ENCODE peak calls at places on chromosomes 7 and 10, in eight cellular contexts. One of them, this sample, is unnamed.

GRCh38 chr10:72953687-72954086 is 919 bp downstream of the PLA2G12B start:
- DNase-seq in ELR: no peak
- DNase-seq in activated CD4-positive, alpha-beta T cell treated with anti-CD3 and anti-CD28 coated beads, Interleukin-2, amount 50 U/mL, for 1 hour: no peak
- DNase-seq in stimulated activated CD4-positive, alpha-beta T cell treated with anti-CD3 and anti-CD28 coated beads, Interleukin-1b, Interleukin-23, amount 100 ng/mL, for 1 hour: no peak
- DNase-seq in NCI-H345: peak; percentile 15
- DNase-seq in mammary epithelial cell: peak; percentile 2
- DNase-seq in pancreas: no peak
- DNase-seq in Peyer's patch: no peak
- DNase-seq in this sample: no peak

GRCh38 chr7:144842377-144842851 is 6.6 kb upstream of the TPK1 start:
- DNase-seq in NCI-H345: no peak
- DNase-seq in stimulated activated CD4-positive, alpha-beta T cell treated with anti-CD3 and anti-CD28 coated beads, Interleukin-1b, Interleukin-23, amount 100 ng/mL, for 1 hour: no peak
- DNase-seq in ELR: peak; percentile 20
- DNase-seq in mammary epithelial cell: peak; percentile 24
- DNase-seq in activated CD4-positive, alpha-beta T cell treated with anti-CD3 and anti-CD28 coated beads, Interleukin-2, amount 50 U/mL, for 1 hour: no peak
- DNase-seq in pancreas: no peak
- DNase-seq in Peyer's patch: peak; percentile 84
- DNase-seq in this sample: no peak

GRCh38 chr7:50649259-50649885 is 84.2 kb upstream of the DDC start:
- DNase-seq in pancreas: no peak
- DNase-seq in mammary epithelial cell: no peak
- DNase-seq in stimulated activated CD4-positive, alpha-beta T cell treated with anti-CD3 and anti-CD28 coated beads, Interleukin-1b, Interleukin-23, amount 100 ng/mL, for 1 hour: no peak
- DNase-seq in activated CD4-positive, alpha-beta T cell treated with anti-CD3 and anti-CD28 coated beads, Interleukin-2, amount 50 U/mL, for 1 hour: no peak
- DNase-seq in ELR: no peak
- DNase-seq in Peyer's patch: no peak
- DNase-seq in NCI-H345: no peak
- DNase-seq in this sample: no peak

GRCh38 chr10:62754963-62755362 is 49.6 kb upstream of the ADO start:
- DNase-seq in stimulated activated CD4-positive, alpha-beta T cell treated with anti-CD3 and anti-CD28 coated beads, Interleukin-1b, Interleukin-23, amount 100 ng/mL, for 1 hour: no peak
- DNase-seq in ELR: no peak
- DNase-seq in mammary epithelial cell: no peak
- DNase-seq in NCI-H345: no peak
- DNase-seq in activated CD4-positive, alpha-beta T cell treated with anti-CD3 and anti-CD28 coated beads, Interleukin-2, amount 50 U/mL, for 1 hour: no peak
- DNase-seq in pancreas: no peak
- DNase-seq in Peyer's patch: no peak
- DNase-seq in this sample: no peak

GRCh38 chr10:32938554-32939061 is 19.4 kb downstream of the ITGB1 start:
- DNase-seq in stimulated activated CD4-positive, alpha-beta T cell treated with anti-CD3 and anti-CD28 coated beads, Interleukin-1b, Interleukin-23, amount 100 ng/mL, for 1 hour: no peak
- DNase-seq in activated CD4-positive, alpha-beta T cell treated with anti-CD3 and anti-CD28 coated beads, Interleukin-2, amount 50 U/mL, for 1 hour: no peak
- DNase-seq in Peyer's patch: no peak
- DNase-seq in NCI-H345: peak; percentile 22
- DNase-seq in ELR: no peak
- DNase-seq in pancreas: no peak
- DNase-seq in mammary epithelial cell: peak; percentile 37
- DNase-seq in this sample: no peak

GRCh38 chr7:29980151-29980550 is 9.4 kb downstream of the SCRN1 start:
- DNase-seq in ELR: no peak
- DNase-seq in activated CD4-positive, alpha-beta T cell treated with anti-CD3 and anti-CD28 coated beads, Interleukin-2, amount 50 U/mL, for 1 hour: no peak
- DNase-seq in mammary epithelial cell: no peak
- DNase-seq in Peyer's patch: no peak
- DNase-seq in stimulated activated CD4-positive, alpha-beta T cell treated with anti-CD3 and anti-CD28 coated beads, Interleukin-1b, Interleukin-23, amount 100 ng/mL, for 1 hour: no peak
- DNase-seq in pancreas: no peak
- DNase-seq in NCI-H345: no peak
- DNase-seq in this sample: no peak

GRCh38 chr10:51156913-51157312 is 82.6 kb downstream of the PRKG1 start:
- DNase-seq in pancreas: no peak
- DNase-seq in Peyer's patch: no peak
- DNase-seq in ELR: peak; percentile 38
- DNase-seq in stimulated activated CD4-positive, alpha-beta T cell treated with anti-CD3 and anti-CD28 coated beads, Interleukin-1b, Interleukin-23, amount 100 ng/mL, for 1 hour: no peak
- DNase-seq in NCI-H345: no peak
- DNase-seq in mammary epithelial cell: peak; percentile 5
- DNase-seq in activated CD4-positive, alpha-beta T cell treated with anti-CD3 and anti-CD28 coated beads, Interleukin-2, amount 50 U/mL, for 1 hour: no peak
- DNase-seq in this sample: no peak

GRCh38 chr7:97009753-97010732 is 4.7 kb downstream of the DLX6 start:
- DNase-seq in pancreas: no peak
- DNase-seq in activated CD4-positive, alpha-beta T cell treated with anti-CD3 and anti-CD28 coated beads, Interleukin-2, amount 50 U/mL, for 1 hour: no peak
- DNase-seq in ELR: no peak
- DNase-seq in Peyer's patch: no peak
- DNase-seq in mammary epithelial cell: no peak
- DNase-seq in NCI-H345: no peak
- DNase-seq in stimulated activated CD4-positive, alpha-beta T cell treated with anti-CD3 and anti-CD28 coated beads, Interleukin-1b, Interleukin-23, amount 100 ng/mL, for 1 hour: no peak
- DNase-seq in this sample: no peak

GRCh38 chr7:45662018-45662417 is 87.8 kb downstream of the ADCY1 start:
- DNase-seq in mammary epithelial cell: no peak
- DNase-seq in pancreas: no peak
- DNase-seq in stimulated activated CD4-positive, alpha-beta T cell treated with anti-CD3 and anti-CD28 coated beads, Interleukin-1b, Interleukin-23, amount 100 ng/mL, for 1 hour: no peak
- DNase-seq in Peyer's patch: peak; percentile 28
- DNase-seq in ELR: no peak
- DNase-seq in activated CD4-positive, alpha-beta T cell treated with anti-CD3 and anti-CD28 coated beads, Interleukin-2, amount 50 U/mL, for 1 hour: no peak
- DNase-seq in NCI-H345: no peak
- DNase-seq in this sample: no peak

GRCh38 chr7:72405389-72405788 is 6.7 kb downstream of the CALN1 start:
- DNase-seq in mammary epithelial cell: peak; percentile 6
- DNase-seq in pancreas: no peak
- DNase-seq in ELR: no peak
- DNase-seq in Peyer's patch: no peak
- DNase-seq in activated CD4-positive, alpha-beta T cell treated with anti-CD3 and anti-CD28 coated beads, Interleukin-2, amount 50 U/mL, for 1 hour: no peak
- DNase-seq in stimulated activated CD4-positive, alpha-beta T cell treated with anti-CD3 and anti-CD28 coated beads, Interleukin-1b, Interleukin-23, amount 100 ng/mL, for 1 hour: no peak
- DNase-seq in NCI-H345: no peak
- DNase-seq in this sample: no peak

GRCh38 chr10:4315529-4315928 is 510.5 kb upstream of the AKR1E2 start:
- DNase-seq in activated CD4-positive, alpha-beta T cell treated with anti-CD3 and anti-CD28 coated beads, Interleukin-2, amount 50 U/mL, for 1 hour: no peak
- DNase-seq in mammary epithelial cell: no peak
- DNase-seq in stimulated activated CD4-positive, alpha-beta T cell treated with anti-CD3 and anti-CD28 coated beads, Interleukin-1b, Interleukin-23, amount 100 ng/mL, for 1 hour: no peak
- DNase-seq in pancreas: no peak
- DNase-seq in Peyer's patch: no peak
- DNase-seq in NCI-H345: no peak
- DNase-seq in ELR: peak; percentile 26
- DNase-seq in this sample: no peak

GRCh38 chr10:895324-895723 is 36.2 kb downstream of the LARP4B start:
- DNase-seq in ELR: no peak
- DNase-seq in Peyer's patch: no peak
- DNase-seq in NCI-H345: no peak
- DNase-seq in pancreas: no peak
- DNase-seq in activated CD4-positive, alpha-beta T cell treated with anti-CD3 and anti-CD28 coated beads, Interleukin-2, amount 50 U/mL, for 1 hour: no peak
- DNase-seq in mammary epithelial cell: no peak
- DNase-seq in stimulated activated CD4-positive, alpha-beta T cell treated with anti-CD3 and anti-CD28 coated beads, Interleukin-1b, Interleukin-23, amount 100 ng/mL, for 1 hour: no peak
- DNase-seq in this sample: no peak

GRCh38 chr7:151796091-151796870 is 80.6 kb downstream of the PRKAG2 start:
- DNase-seq in activated CD4-positive, alpha-beta T cell treated with anti-CD3 and anti-CD28 coated beads, Interleukin-2, amount 50 U/mL, for 1 hour: no peak
- DNase-seq in Peyer's patch: peak; percentile 83
- DNase-seq in NCI-H345: no peak
- DNase-seq in pancreas: peak; percentile 45
- DNase-seq in ELR: peak; percentile 86
- DNase-seq in stimulated activated CD4-positive, alpha-beta T cell treated with anti-CD3 and anti-CD28 coated beads, Interleukin-1b, Interleukin-23, amount 100 ng/mL, for 1 hour: no peak
- DNase-seq in mammary epithelial cell: peak; percentile 6
- DNase-seq in this sample: no peak

GRCh38 chr10:30241422-30242110 is 107.5 kb downstream of the MTPAP start:
- DNase-seq in mammary epithelial cell: no peak
- DNase-seq in activated CD4-positive, alpha-beta T cell treated with anti-CD3 and anti-CD28 coated beads, Interleukin-2, amount 50 U/mL, for 1 hour: no peak
- DNase-seq in pancreas: no peak
- DNase-seq in stimulated activated CD4-positive, alpha-beta T cell treated with anti-CD3 and anti-CD28 coated beads, Interleukin-1b, Interleukin-23, amount 100 ng/mL, for 1 hour: no peak
- DNase-seq in NCI-H345: no peak
- DNase-seq in Peyer's patch: no peak
- DNase-seq in ELR: no peak
- DNase-seq in this sample: no peak

GRCh38 chr7:77331938-77332695 is 84.0 kb downstream of the GSAP start:
- DNase-seq in pancreas: no peak
- DNase-seq in Peyer's patch: peak; percentile 78
- DNase-seq in ELR: peak; percentile 88
- DNase-seq in activated CD4-positive, alpha-beta T cell treated with anti-CD3 and anti-CD28 coated beads, Interleukin-2, amount 50 U/mL, for 1 hour: peak; percentile 9
- DNase-seq in NCI-H345: peak; percentile 75
- DNase-seq in mammary epithelial cell: peak; percentile 80
- DNase-seq in stimulated activated CD4-positive, alpha-beta T cell treated with anti-CD3 and anti-CD28 coated beads, Interleukin-1b, Interleukin-23, amount 100 ng/mL, for 1 hour: no peak
- DNase-seq in this sample: peak; percentile 11

GRCh38 chr10:101773923-101774588 is 1.9 kb downstream of the FGF8 start:
- DNase-seq in pancreas: no peak
- DNase-seq in ELR: no peak
- DNase-seq in Peyer's patch: no peak
- DNase-seq in activated CD4-positive, alpha-beta T cell treated with anti-CD3 and anti-CD28 coated beads, Interleukin-2, amount 50 U/mL, for 1 hour: no peak
- DNase-seq in mammary epithelial cell: no peak
- DNase-seq in NCI-H345: no peak
- DNase-seq in stimulated activated CD4-positive, alpha-beta T cell treated with anti-CD3 and anti-CD28 coated beads, Interleukin-1b, Interleukin-23, amount 100 ng/mL, for 1 hour: no peak
- DNase-seq in this sample: no peak

GRCh38 chr7:19080076-19080475 is 37.4 kb downstream of the TWIST1 start:
- DNase-seq in activated CD4-positive, alpha-beta T cell treated with anti-CD3 and anti-CD28 coated beads, Interleukin-2, amount 50 U/mL, for 1 hour: no peak
- DNase-seq in ELR: no peak
- DNase-seq in NCI-H345: no peak
- DNase-seq in pancreas: no peak
- DNase-seq in Peyer's patch: no peak
- DNase-seq in mammary epithelial cell: no peak
- DNase-seq in stimulated activated CD4-positive, alpha-beta T cell treated with anti-CD3 and anti-CD28 coated beads, Interleukin-1b, Interleukin-23, amount 100 ng/mL, for 1 hour: no peak
- DNase-seq in this sample: no peak

GRCh38 chr7:137342751-137343482 is 616 bp downstream of the PTN start:
- DNase-seq in activated CD4-positive, alpha-beta T cell treated with anti-CD3 and anti-CD28 coated beads, Interleukin-2, amount 50 U/mL, for 1 hour: no peak
- DNase-seq in ELR: no peak
- DNase-seq in pancreas: no peak
- DNase-seq in NCI-H345: peak; percentile 35
- DNase-seq in stimulated activated CD4-positive, alpha-beta T cell treated with anti-CD3 and anti-CD28 coated beads, Interleukin-1b, Interleukin-23, amount 100 ng/mL, for 1 hour: no peak
- DNase-seq in Peyer's patch: no peak
- DNase-seq in mammary epithelial cell: peak; percentile 31
- DNase-seq in this sample: no peak

GRCh38 chr10:53697038-53697437 is 924.5 kb upstream of the MBL2 start:
- DNase-seq in Peyer's patch: no peak
- DNase-seq in stimulated activated CD4-positive, alpha-beta T cell treated with anti-CD3 and anti-CD28 coated beads, Interleukin-1b, Interleukin-23, amount 100 ng/mL, for 1 hour: no peak
- DNase-seq in pancreas: no peak
- DNase-seq in activated CD4-positive, alpha-beta T cell treated with anti-CD3 and anti-CD28 coated beads, Interleukin-2, amount 50 U/mL, for 1 hour: no peak
- DNase-seq in ELR: peak; percentile 37
- DNase-seq in NCI-H345: no peak
- DNase-seq in mammary epithelial cell: peak; percentile 64
- DNase-seq in this sample: no peak

GRCh38 chr7:139647812-139648616 is 124.5 kb downstream of the CLEC2L start:
- DNase-seq in NCI-H345: no peak
- DNase-seq in mammary epithelial cell: no peak
- DNase-seq in Peyer's patch: no peak
- DNase-seq in activated CD4-positive, alpha-beta T cell treated with anti-CD3 and anti-CD28 coated beads, Interleukin-2, amount 50 U/mL, for 1 hour: no peak
- DNase-seq in pancreas: no peak
- DNase-seq in stimulated activated CD4-positive, alpha-beta T cell treated with anti-CD3 and anti-CD28 coated beads, Interleukin-1b, Interleukin-23, amount 100 ng/mL, for 1 hour: no peak
- DNase-seq in ELR: no peak
- DNase-seq in this sample: no peak

GRCh38 chr7:18225067-18225466 is 197.4 kb upstream of the PRPS1L1 start:
- DNase-seq in ELR: no peak
- DNase-seq in stimulated activated CD4-positive, alpha-beta T cell treated with anti-CD3 and anti-CD28 coated beads, Interleukin-1b, Interleukin-23, amount 100 ng/mL, for 1 hour: no peak
- DNase-seq in NCI-H345: no peak
- DNase-seq in pancreas: no peak
- DNase-seq in activated CD4-positive, alpha-beta T cell treated with anti-CD3 and anti-CD28 coated beads, Interleukin-2, amount 50 U/mL, for 1 hour: no peak
- DNase-seq in mammary epithelial cell: no peak
- DNase-seq in Peyer's patch: no peak
- DNase-seq in this sample: no peak

GRCh38 chr10:79178614-79179403 is 110.0 kb downstream of the ZMIZ1 start:
- DNase-seq in NCI-H345: peak; percentile 13
- DNase-seq in mammary epithelial cell: no peak
- DNase-seq in stimulated activated CD4-positive, alpha-beta T cell treated with anti-CD3 and anti-CD28 coated beads, Interleukin-1b, Interleukin-23, amount 100 ng/mL, for 1 hour: no peak
- DNase-seq in ELR: peak; percentile 66
- DNase-seq in Peyer's patch: no peak
- DNase-seq in pancreas: no peak
- DNase-seq in activated CD4-positive, alpha-beta T cell treated with anti-CD3 and anti-CD28 coated beads, Interleukin-2, amount 50 U/mL, for 1 hour: no peak
- DNase-seq in this sample: no peak

GRCh38 chr7:92421676-92422435 is 25.4 kb upstream of the GATAD1 start:
- DNase-seq in NCI-H345: peak; percentile 79
- DNase-seq in pancreas: no peak
- DNase-seq in Peyer's patch: no peak
- DNase-seq in mammary epithelial cell: no peak
- DNase-seq in ELR: no peak
- DNase-seq in activated CD4-positive, alpha-beta T cell treated with anti-CD3 and anti-CD28 coated beads, Interleukin-2, amount 50 U/mL, for 1 hour: no peak
- DNase-seq in stimulated activated CD4-positive, alpha-beta T cell treated with anti-CD3 and anti-CD28 coated beads, Interleukin-1b, Interleukin-23, amount 100 ng/mL, for 1 hour: no peak
- DNase-seq in this sample: no peak

GRCh38 chr10:12597800-12598750 is 248.7 kb downstream of the CAMK1D start:
- DNase-seq in Peyer's patch: no peak
- DNase-seq in activated CD4-positive, alpha-beta T cell treated with anti-CD3 and anti-CD28 coated beads, Interleukin-2, amount 50 U/mL, for 1 hour: no peak
- DNase-seq in NCI-H345: peak; percentile 94
- DNase-seq in pancreas: no peak
- DNase-seq in stimulated activated CD4-positive, alpha-beta T cell treated with anti-CD3 and anti-CD28 coated beads, Interleukin-1b, Interleukin-23, amount 100 ng/mL, for 1 hour: no peak
- DNase-seq in ELR: no peak
- DNase-seq in mammary epithelial cell: no peak
- DNase-seq in this sample: no peak

GRCh38 chr7:143519411-143520131 is 41.9 kb downstream of the TAS2R41 start:
- DNase-seq in ELR: peak; percentile 38
- DNase-seq in stimulated activated CD4-positive, alpha-beta T cell treated with anti-CD3 and anti-CD28 coated beads, Interleukin-1b, Interleukin-23, amount 100 ng/mL, for 1 hour: no peak
- DNase-seq in Peyer's patch: no peak
- DNase-seq in pancreas: no peak
- DNase-seq in mammary epithelial cell: peak; percentile 51
- DNase-seq in NCI-H345: peak; percentile 48
- DNase-seq in activated CD4-positive, alpha-beta T cell treated with anti-CD3 and anti-CD28 coated beads, Interleukin-2, amount 50 U/mL, for 1 hour: no peak
- DNase-seq in this sample: no peak

GRCh38 chr10:111123883-111124282 is 47.1 kb downstream of the ADRA2A start:
- DNase-seq in Peyer's patch: no peak
- DNase-seq in pancreas: no peak
- DNase-seq in ELR: no peak
- DNase-seq in mammary epithelial cell: no peak
- DNase-seq in NCI-H345: no peak
- DNase-seq in activated CD4-positive, alpha-beta T cell treated with anti-CD3 and anti-CD28 coated beads, Interleukin-2, amount 50 U/mL, for 1 hour: no peak
- DNase-seq in stimulated activated CD4-positive, alpha-beta T cell treated with anti-CD3 and anti-CD28 coated beads, Interleukin-1b, Interleukin-23, amount 100 ng/mL, for 1 hour: no peak
- DNase-seq in this sample: no peak

GRCh38 chr10:48224979-48225560 is 49.4 kb downstream of the FRMPD2 start:
- DNase-seq in stimulated activated CD4-positive, alpha-beta T cell treated with anti-CD3 and anti-CD28 coated beads, Interleukin-1b, Interleukin-23, amount 100 ng/mL, for 1 hour: no peak
- DNase-seq in ELR: peak; percentile 40
- DNase-seq in activated CD4-positive, alpha-beta T cell treated with anti-CD3 and anti-CD28 coated beads, Interleukin-2, amount 50 U/mL, for 1 hour: no peak
- DNase-seq in mammary epithelial cell: no peak
- DNase-seq in NCI-H345: no peak
- DNase-seq in pancreas: no peak
- DNase-seq in Peyer's patch: no peak
- DNase-seq in this sample: no peak

GRCh38 chr7:41640487-41640886 is 62.4 kb downstream of the INHBA start:
- DNase-seq in NCI-H345: no peak
- DNase-seq in activated CD4-positive, alpha-beta T cell treated with anti-CD3 and anti-CD28 coated beads, Interleukin-2, amount 50 U/mL, for 1 hour: no peak
- DNase-seq in ELR: no peak
- DNase-seq in pancreas: no peak
- DNase-seq in mammary epithelial cell: no peak
- DNase-seq in stimulated activated CD4-positive, alpha-beta T cell treated with anti-CD3 and anti-CD28 coated beads, Interleukin-1b, Interleukin-23, amount 100 ng/mL, for 1 hour: no peak
- DNase-seq in Peyer's patch: no peak
- DNase-seq in this sample: no peak

GRCh38 chr10:78738861-78739260 is 329.9 kb upstream of the ZMIZ1 start:
- DNase-seq in mammary epithelial cell: no peak
- DNase-seq in NCI-H345: no peak
- DNase-seq in stimulated activated CD4-positive, alpha-beta T cell treated with anti-CD3 and anti-CD28 coated beads, Interleukin-1b, Interleukin-23, amount 100 ng/mL, for 1 hour: no peak
- DNase-seq in Peyer's patch: no peak
- DNase-seq in pancreas: no peak
- DNase-seq in activated CD4-positive, alpha-beta T cell treated with anti-CD3 and anti-CD28 coated beads, Interleukin-2, amount 50 U/mL, for 1 hour: no peak
- DNase-seq in ELR: no peak
- DNase-seq in this sample: no peak

GRCh38 chr7:116617878-116618277 is 54.1 kb upstream of the MET start:
- DNase-seq in Peyer's patch: no peak
- DNase-seq in NCI-H345: no peak
- DNase-seq in mammary epithelial cell: no peak
- DNase-seq in ELR: no peak
- DNase-seq in stimulated activated CD4-positive, alpha-beta T cell treated with anti-CD3 and anti-CD28 coated beads, Interleukin-1b, Interleukin-23, amount 100 ng/mL, for 1 hour: no peak
- DNase-seq in pancreas: no peak
- DNase-seq in activated CD4-positive, alpha-beta T cell treated with anti-CD3 and anti-CD28 coated beads, Interleukin-2, amount 50 U/mL, for 1 hour: no peak
- DNase-seq in this sample: no peak

GRCh38 chr7:128387663-128388485 is 21.9 kb downstream of the IMPDH1 start:
- DNase-seq in mammary epithelial cell: peak; percentile 39
- DNase-seq in pancreas: peak; percentile 88
- DNase-seq in stimulated activated CD4-positive, alpha-beta T cell treated with anti-CD3 and anti-CD28 coated beads, Interleukin-1b, Interleukin-23, amount 100 ng/mL, for 1 hour: peak; percentile 53
- DNase-seq in Peyer's patch: peak; percentile 82
- DNase-seq in ELR: peak; percentile 76
- DNase-seq in NCI-H345: peak; percentile 78
- DNase-seq in activated CD4-positive, alpha-beta T cell treated with anti-CD3 and anti-CD28 coated beads, Interleukin-2, amount 50 U/mL, for 1 hour: peak; percentile 64
- DNase-seq in this sample: peak; percentile 23

GRCh38 chr10:47452495-47453434 is 31.1 kb downstream of the ANXA8 start:
- DNase-seq in ELR: no peak
- DNase-seq in activated CD4-positive, alpha-beta T cell treated with anti-CD3 and anti-CD28 coated beads, Interleukin-2, amount 50 U/mL, for 1 hour: no peak
- DNase-seq in mammary epithelial cell: no peak
- DNase-seq in stimulated activated CD4-positive, alpha-beta T cell treated with anti-CD3 and anti-CD28 coated beads, Interleukin-1b, Interleukin-23, amount 100 ng/mL, for 1 hour: no peak
- DNase-seq in pancreas: no peak
- DNase-seq in NCI-H345: peak; percentile 42
- DNase-seq in Peyer's patch: no peak
- DNase-seq in this sample: no peak

GRCh38 chr7:42883950-42884349 is 27.9 kb downstream of the C7orf25 start:
- DNase-seq in pancreas: no peak
- DNase-seq in Peyer's patch: no peak
- DNase-seq in mammary epithelial cell: peak; percentile 72
- DNase-seq in activated CD4-positive, alpha-beta T cell treated with anti-CD3 and anti-CD28 coated beads, Interleukin-2, amount 50 U/mL, for 1 hour: no peak
- DNase-seq in stimulated activated CD4-positive, alpha-beta T cell treated with anti-CD3 and anti-CD28 coated beads, Interleukin-1b, Interleukin-23, amount 100 ng/mL, for 1 hour: no peak
- DNase-seq in NCI-H345: peak; percentile 57
- DNase-seq in ELR: peak; percentile 38
- DNase-seq in this sample: no peak

GRCh38 chr10:88913157-88913556 is 33.1 kb downstream of the STAMBPL1 start:
- DNase-seq in activated CD4-positive, alpha-beta T cell treated with anti-CD3 and anti-CD28 coated beads, Interleukin-2, amount 50 U/mL, for 1 hour: no peak
- DNase-seq in Peyer's patch: no peak
- DNase-seq in stimulated activated CD4-positive, alpha-beta T cell treated with anti-CD3 and anti-CD28 coated beads, Interleukin-1b, Interleukin-23, amount 100 ng/mL, for 1 hour: no peak
- DNase-seq in mammary epithelial cell: no peak
- DNase-seq in NCI-H345: peak; percentile 71
- DNase-seq in pancreas: no peak
- DNase-seq in ELR: no peak
- DNase-seq in this sample: no peak

This sample was measured in effector memory CD4-positive, alpha-beta T cell.